ENCODE peak calls at places on chromosomes 4 and X, in four cellular contexts. F, K, H and O are unnamed samples.

GRCh38 chrX:54560411-54560810 is 30.4 kb downstream of the GNL3L start:
- DNase-seq in K (no peak), H (no peak), F (peak), O (no peak)

GRCh38 chr4:13292372-13292771 is 191.8 kb downstream of the RAB28 start:
- DNase-seq in F (no peak), K (no peak), H (no peak), O (no peak)

GRCh38 chrX:53089224-53089842 is 4.6 kb upstream of the KANTR start:
- DNase-seq in K (no peak), F (peak), H (no peak), O (peak)

GRCh38 chr4:90476586-90476985 is 349.4 kb downstream of the CCSER1 start:
- DNase-seq in H (no peak), K (no peak), F (no peak), O (no peak)

GRCh38 chr4:9841072-9841471 is 59.6 kb downstream of the DRD5 start:
- DNase-seq in K (no peak), F (peak), H (no peak), O (no peak)

GRCh38 chrX:97314348-97314747 is 430.6 kb downstream of the RPA4 start:
- DNase-seq in F (no peak), H (no peak), K (no peak), O (no peak)

GRCh38 chr4:109826719-109827118 is 1.1 kb upstream of the RRH start:
- DNase-seq in H (no peak), K (no peak), F (no peak), O (peak)

GRCh38 chrX:136689441-136689840 is 41.5 kb downstream of the CD40LG start:
- DNase-seq in H (peak), K (no peak), F (peak), O (peak)

GRCh38 chr4:14025093-14025492 is 397.6 kb upstream of the BOD1L1 start:
- DNase-seq in F (no peak), H (no peak), K (no peak), O (no peak)

GRCh38 chr4:149790172-149790907 is 25.3 kb downstream of the IQCM start:
- DNase-seq in F (no peak), K (no peak), H (no peak), O (peak)

GRCh38 chr4:147349199-147349598 is 131.7 kb upstream of the EDNRA start:
- DNase-seq in H (no peak), K (no peak), F (no peak), O (no peak)

GRCh38 chrX:45697591-45697990 is 496.9 kb upstream of the DIPK2B start:
- DNase-seq in H (no peak), F (no peak), K (no peak), O (peak)

GRCh38 chrX:35786271-35786670 is 11.9 kb upstream of the MAGEB16 start:
- DNase-seq in H (no peak), K (no peak), F (no peak), O (no peak)

GRCh38 chr4:149441338-149441737 is 374.3 kb downstream of the IQCM start:
- DNase-seq in K (no peak), F (no peak), H (no peak), O (peak)

GRCh38 chrX:143121471-143121870 is 95.7 kb downstream of the SPANXN4 start:
- DNase-seq in K (no peak), F (no peak), H (no peak), O (no peak)

GRCh38 chrX:102651968-102652744 is 873 bp downstream of the GPRASP1 start:
- DNase-seq in F (peak), K (no peak), H (no peak), O (peak)

GRCh38 chr4:99209671-99210070 is 9.4 kb downstream of the ADH6 start:
- DNase-seq in H (no peak), F (peak), K (no peak), O (no peak)

GRCh38 chr4:105155426-105155825 is 8.8 kb downstream of the TET2 start:
- DNase-seq in K (no peak), F (no peak), H (no peak), O (no peak)

GRCh38 chr4:149101649-149102048 is 659.4 kb upstream of the NR3C2 start:
- DNase-seq in H (no peak), F (no peak), K (no peak), O (no peak)

GRCh38 chr4:54067163-54067562 is 2.8 kb upstream of the CHIC2 start:
- DNase-seq in H (no peak), F (no peak), K (no peak), O (peak)

GRCh38 chr4:170476351-170476750 is 386.6 kb upstream of the AADAT start:
- DNase-seq in K (no peak), H (no peak), F (no peak), O (peak)

GRCh38 chr4:112895785-112896184 is 153.7 kb upstream of the ANK2 start:
- DNase-seq in H (peak), K (peak), F (peak), O (peak)

GRCh38 chr4:105116616-105117319 is 29.9 kb upstream of the TET2 start:
- DNase-seq in F (no peak), H (no peak), K (no peak), O (no peak)

GRCh38 chr4:93764647-93765246 is 63.8 kb upstream of the ATOH1 start:
- DNase-seq in H (peak), F (peak), K (no peak), O (peak)

GRCh38 chr4:74365761-74366160 is 816 bp downstream of the EREG start:
- DNase-seq in F (peak), H (peak), K (peak), O (peak)

GRCh38 chr4:62209757-62210156 is 1009.6 kb downstream of the ADGRL3 start:
- DNase-seq in K (no peak), H (no peak), F (no peak), O (no peak)

GRCh38 chrX:81120936-81121351 is 80.8 kb downstream of the HMGN5 start:
- DNase-seq in K (peak), H (peak), F (peak), O (peak)

GRCh38 chr4:47669946-47670345 is 167.9 kb downstream of the CORIN start:
- DNase-seq in F (no peak), K (no peak), H (no peak), O (no peak)

GRCh38 chrX:155841232-155841631 is 39.9 kb upstream of the VAMP7 start:
- DNase-seq in F (no peak), H (no peak), K (no peak), O (no peak)

GRCh38 chr4:122652379-122652778 is 31.5 kb upstream of the IL21 start:
- DNase-seq in H (no peak), K (no peak), F (peak), O (peak)

GRCh38 chr4:145098675-145099037 is 545 bp downstream of the ABCE1 start:
- DNase-seq in F (no peak), K (no peak), H (no peak), O (peak)

GRCh38 chr4:176102414-176102813 is 36.8 kb downstream of the WDR17 start:
- DNase-seq in H (no peak), K (no peak), F (no peak), O (no peak)

GRCh38 chr4:111113591-111113990 is 490.7 kb upstream of the PITX2 start:
- DNase-seq in K (no peak), F (no peak), H (no peak), O (no peak)

GRCh38 chrX:148259990-148260389 is 240.4 kb upstream of the AFF2 start:
- DNase-seq in H (no peak), K (no peak), F (no peak), O (no peak)

GRCh38 chrX:143664302-143664701 is 28.4 kb upstream of the SLITRK4 start:
- DNase-seq in K (no peak), F (peak), H (no peak), O (peak)

GRCh38 chrX:118167361-118167760 is 50.8 kb upstream of the KLHL13 start:
- DNase-seq in K (no peak), F (no peak), H (no peak), O (no peak)
- H3K23ac ChIP-seq in K (no peak), F (no peak), H (no peak), O (no peak)

GRCh38 chr4:8525383-8526120 is 54.6 kb upstream of the GPR78 start:
- DNase-seq in F (no peak), K (no peak), H (no peak), O (peak)

GRCh38 chr4:8526363-8526855 is 53.8 kb upstream of the GPR78 start:
- DNase-seq in H (no peak), K (no peak), F (no peak), O (no peak)

GRCh38 chr4:8522160-8523120 is 57.8 kb upstream of the GPR78 start:
- DNase-seq in F (no peak), H (no peak), K (no peak), O (no peak)

GRCh38 chr4:8523175-8523574 is 57.0 kb upstream of the GPR78 start:
- DNase-seq in K (no peak), H (no peak), F (no peak), O (no peak)

DNA sequence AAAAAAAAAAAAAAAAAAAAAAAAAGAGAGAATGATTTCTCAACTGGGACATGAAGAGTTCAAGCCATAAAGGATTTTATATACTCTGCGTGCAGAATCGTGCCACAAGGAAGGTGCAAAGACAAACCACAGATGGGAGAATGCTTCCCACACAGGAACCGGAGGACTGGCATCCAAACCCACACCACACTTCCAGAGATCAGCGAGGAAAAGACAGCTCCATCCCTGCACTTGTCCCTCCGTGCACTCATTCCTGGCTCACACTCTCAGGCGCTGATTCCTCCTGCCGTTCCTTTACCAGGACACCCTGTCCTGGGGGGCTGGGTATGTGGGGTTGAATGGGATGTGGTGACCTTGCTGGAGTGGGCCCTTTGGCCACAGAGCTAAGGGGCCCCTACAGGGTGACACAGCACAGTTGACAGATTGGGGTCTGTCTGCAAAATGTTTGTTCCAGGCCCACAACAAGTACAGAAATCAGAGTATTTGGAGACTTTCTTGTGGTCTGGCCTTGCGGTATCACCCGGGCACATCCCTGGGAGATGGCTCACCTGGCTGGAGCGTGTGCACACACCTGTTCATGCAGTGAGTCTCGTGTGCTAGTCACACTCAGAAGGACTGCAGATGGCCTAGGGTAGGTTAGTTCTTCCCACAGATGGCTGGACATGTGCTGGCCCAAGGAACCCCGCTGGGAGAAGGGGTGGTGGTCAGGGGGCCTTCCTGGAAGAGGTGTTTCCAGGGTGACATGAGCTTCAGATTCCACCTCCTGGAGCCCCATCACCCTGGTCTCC is 55.4 kb upstream of the GPR78 start:
- DNase-seq in F (no peak), K (no peak), H (no peak), O (no peak)
- H2AK5ac ChIP-seq in F (no peak), K (no peak), H (no peak), O (peak)

DNA sequence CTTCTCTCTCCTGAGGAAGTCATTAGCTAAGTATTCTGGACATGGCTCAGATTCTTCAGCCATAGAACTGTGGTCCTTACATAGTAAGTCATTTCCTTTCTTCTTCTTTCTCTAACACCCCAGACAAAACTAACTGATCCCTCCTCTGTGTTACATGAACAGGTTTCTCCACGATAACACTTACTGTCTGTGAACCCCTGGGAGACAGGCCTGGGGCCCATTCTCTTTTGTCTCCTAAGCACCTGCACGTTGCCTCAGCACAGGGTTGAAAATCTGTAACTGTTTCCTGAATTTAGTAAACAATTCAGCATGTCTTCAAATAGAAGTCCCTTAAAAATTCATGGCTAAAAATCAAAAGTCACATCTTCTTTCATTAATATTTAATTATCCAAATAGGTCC is 24.7 kb downstream of the APBB2 start:
- DNase-seq in F (no peak), H (no peak), K (no peak), O (no peak)
- H3K9ac ChIP-seq in F (no peak), H (no peak), K (no peak), O (no peak)

GRCh38 chr4:55398461-55398860 is 2.7 kb downstream of the TMEM165 start:
- DNase-seq in F (no peak), K (no peak), H (no peak), O (peak)
- H3K23ac ChIP-seq in F (no peak), K (no peak), H (no peak), O (no peak)

GRCh38 chr4:1011022-1011694 is at the start of gene FGFRL1:
- DNase-seq in H (peak), K (peak), F (peak), O (peak)
- H2AK5ac ChIP-seq in H (peak), K (no peak), F (no peak), O (no peak)

DNA sequence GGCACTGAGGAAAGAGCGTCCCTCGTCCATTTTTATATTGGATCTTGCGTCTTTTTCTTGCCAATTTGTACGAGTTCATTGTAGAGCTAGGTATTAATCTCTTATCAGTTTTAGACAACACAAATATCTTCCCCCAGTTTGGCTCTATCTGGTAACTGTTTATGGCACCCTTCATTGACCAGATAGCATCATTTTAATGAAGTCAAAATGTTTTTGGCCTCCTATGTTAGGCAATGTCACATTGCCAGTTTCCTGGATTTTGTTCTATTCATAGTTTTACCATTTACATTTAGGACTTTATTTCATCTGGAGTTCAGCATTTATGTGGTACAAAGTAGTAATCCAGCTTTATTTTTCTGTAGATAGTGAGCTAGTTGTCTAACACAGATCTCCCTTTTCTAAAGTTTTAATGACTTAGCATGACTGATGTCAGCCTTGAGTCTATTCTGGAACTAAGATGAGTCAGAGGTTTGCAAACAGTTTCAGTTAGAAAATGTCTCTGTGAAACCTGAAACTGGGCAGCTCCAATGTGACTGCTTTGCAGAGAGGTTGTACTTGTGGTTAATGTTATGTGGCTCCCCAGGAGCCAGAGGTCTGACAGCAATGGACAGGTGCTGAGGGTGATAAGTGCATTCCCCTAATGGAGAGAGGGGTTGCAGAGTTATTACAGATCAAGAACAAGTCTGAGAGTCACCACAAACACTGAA is 5.3 kb upstream of the STBD1 start:
- DNase-seq in K (no peak), F (peak), H (no peak), O (peak)
- H3K9ac ChIP-seq in K (no peak), F (no peak), H (no peak), O (peak)

GRCh38 chr4:186727977-186728519 is 4.4 kb upstream of the FAT1 start:
- DNase-seq in K (peak), F (peak), H (peak), O (peak)
- H3K23ac ChIP-seq in K (no peak), F (no peak), H (no peak), O (no peak)

DNA sequence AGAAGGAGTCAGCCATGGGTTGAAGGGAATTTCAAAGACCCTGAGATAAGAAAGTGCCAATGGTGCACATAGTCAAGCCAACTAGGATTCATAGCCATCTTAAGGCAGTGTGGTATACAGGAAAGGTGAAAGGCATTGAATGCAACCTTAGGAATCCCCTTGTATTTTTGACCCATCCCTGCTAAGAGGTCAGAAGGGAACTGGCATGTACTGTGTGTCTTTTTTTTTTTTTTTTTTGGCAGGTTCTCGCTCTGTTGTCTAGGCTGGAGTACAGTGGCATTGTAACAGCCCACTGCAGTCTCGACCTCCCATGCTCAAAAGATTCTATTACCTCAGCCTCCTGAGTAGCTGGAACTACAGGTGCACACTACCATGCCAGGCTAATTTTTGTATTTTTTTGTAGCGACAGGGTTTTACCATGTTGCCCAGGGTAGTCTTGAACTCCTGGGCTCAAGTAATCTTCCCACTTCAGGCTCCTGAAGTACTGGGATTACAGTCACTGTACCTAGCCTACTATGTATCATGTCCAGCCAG is 40.8 kb downstream of the VSIG4 start:
- DNase-seq in K (no peak), H (no peak), F (no peak), O (no peak)
- H2AK5ac ChIP-seq in K (no peak), H (no peak), F (no peak), O (no peak)

GRCh38 chr4:85482000-85482738 is 7.2 kb downstream of the ARHGAP24 start:
- DNase-seq in H (no peak), F (peak), K (no peak), O (no peak)
- H3K9ac ChIP-seq in H (no peak), F (no peak), K (no peak), O (no peak)